ENCODE peak calls at places on chromosomes 12 and 14, in ten cellular contexts. One of them, this sample, is unnamed.

GRCh38 chr14:36773558-36773957 is 111.9 kb downstream of the PAX9 start:
- DNase-seq in CD8-positive, alpha-beta T cell: no peak
- DNase-seq in astrocyte of the spinal cord: peak
- DNase-seq in fibroblast of lung: no peak
- DNase-seq in adrenal gland: no peak
- DNase-seq in tibial nerve: no peak
- DNase-seq in WERI-Rb-1: no peak
- DNase-seq in GM06990: no peak
- DNase-seq in fibroblast of pulmonary artery: peak
- DNase-seq in BJ: no peak
- DNase-seq in this sample: no peak

GRCh38 chr12:1362143-1362542 is 232.2 kb downstream of the FBXL14 start:
- DNase-seq in GM06990: no peak
- DNase-seq in astrocyte of the spinal cord: no peak
- DNase-seq in CD8-positive, alpha-beta T cell: no peak
- DNase-seq in adrenal gland: no peak
- DNase-seq in fibroblast of lung: no peak
- DNase-seq in BJ: no peak
- DNase-seq in tibial nerve: no peak
- DNase-seq in WERI-Rb-1: no peak
- DNase-seq in fibroblast of pulmonary artery: no peak
- DNase-seq in this sample: no peak

GRCh38 chr14:56199095-56199975 is 81.1 kb downstream of the PELI2 start:
- DNase-seq in fibroblast of lung: peak
- DNase-seq in fibroblast of pulmonary artery: peak
- DNase-seq in adrenal gland: peak
- DNase-seq in GM06990: peak
- DNase-seq in WERI-Rb-1: no peak
- DNase-seq in astrocyte of the spinal cord: peak
- DNase-seq in CD8-positive, alpha-beta T cell: no peak
- DNase-seq in BJ: peak
- DNase-seq in tibial nerve: peak
- DNase-seq in this sample: peak

GRCh38 chr12:113581342-113581741 is 109.7 kb upstream of the LHX5 start:
- DNase-seq in fibroblast of pulmonary artery: no peak
- DNase-seq in tibial nerve: no peak
- DNase-seq in adrenal gland: no peak
- DNase-seq in WERI-Rb-1: no peak
- DNase-seq in GM06990: no peak
- DNase-seq in astrocyte of the spinal cord: no peak
- DNase-seq in CD8-positive, alpha-beta T cell: no peak
- DNase-seq in BJ: no peak
- DNase-seq in fibroblast of lung: no peak
- DNase-seq in this sample: no peak

GRCh38 chr14:76752744-76753143 is 8.5 kb upstream of the VASH1 start:
- DNase-seq in astrocyte of the spinal cord: no peak
- DNase-seq in fibroblast of lung: no peak
- DNase-seq in tibial nerve: no peak
- DNase-seq in adrenal gland: no peak
- DNase-seq in WERI-Rb-1: no peak
- DNase-seq in GM06990: no peak
- DNase-seq in CD8-positive, alpha-beta T cell: no peak
- DNase-seq in BJ: no peak
- DNase-seq in fibroblast of pulmonary artery: no peak
- DNase-seq in this sample: no peak

GRCh38 chr12:90575995-90576394 is 379.0 kb downstream of the CCER1 start:
- DNase-seq in astrocyte of the spinal cord: no peak
- DNase-seq in fibroblast of lung: no peak
- DNase-seq in GM06990: no peak
- DNase-seq in tibial nerve: no peak
- DNase-seq in WERI-Rb-1: no peak
- DNase-seq in BJ: no peak
- DNase-seq in fibroblast of pulmonary artery: no peak
- DNase-seq in CD8-positive, alpha-beta T cell: no peak
- DNase-seq in adrenal gland: no peak
- DNase-seq in this sample: no peak

GRCh38 chr12:106918746-106919145 is 37.0 kb upstream of the TMEM263 start:
- DNase-seq in adrenal gland: no peak
- DNase-seq in CD8-positive, alpha-beta T cell: no peak
- DNase-seq in astrocyte of the spinal cord: peak
- DNase-seq in BJ: no peak
- DNase-seq in WERI-Rb-1: peak
- DNase-seq in GM06990: no peak
- DNase-seq in fibroblast of pulmonary artery: peak
- DNase-seq in tibial nerve: no peak
- DNase-seq in fibroblast of lung: peak
- DNase-seq in this sample: no peak

GRCh38 chr12:51362307-51362706 is 15.8 kb upstream of the CELA1 start:
- DNase-seq in GM06990: no peak
- DNase-seq in fibroblast of pulmonary artery: no peak
- DNase-seq in CD8-positive, alpha-beta T cell: no peak
- DNase-seq in BJ: no peak
- DNase-seq in fibroblast of lung: no peak
- DNase-seq in tibial nerve: no peak
- DNase-seq in WERI-Rb-1: no peak
- DNase-seq in adrenal gland: no peak
- DNase-seq in astrocyte of the spinal cord: no peak
- DNase-seq in this sample: no peak

GRCh38 chr12:115013668-115014072 is 329.7 kb upstream of the TBX3 start:
- DNase-seq in fibroblast of lung: no peak
- DNase-seq in GM06990: no peak
- DNase-seq in WERI-Rb-1: no peak
- DNase-seq in tibial nerve: no peak
- DNase-seq in CD8-positive, alpha-beta T cell: no peak
- DNase-seq in astrocyte of the spinal cord: no peak
- DNase-seq in BJ: no peak
- DNase-seq in adrenal gland: no peak
- DNase-seq in fibroblast of pulmonary artery: no peak
- DNase-seq in this sample: no peak

GRCh38 chr12:118190266-118190665 is 54.3 kb downstream of the PEBP1 start:
- DNase-seq in fibroblast of pulmonary artery: peak
- DNase-seq in fibroblast of lung: peak
- DNase-seq in GM06990: no peak
- DNase-seq in adrenal gland: no peak
- DNase-seq in CD8-positive, alpha-beta T cell: no peak
- DNase-seq in WERI-Rb-1: no peak
- DNase-seq in tibial nerve: no peak
- DNase-seq in BJ: no peak
- DNase-seq in astrocyte of the spinal cord: peak
- DNase-seq in this sample: no peak
- H3K4me3 ChIP-seq in fibroblast of pulmonary artery: peak
- H3K4me3 ChIP-seq in fibroblast of lung: peak
- H3K4me3 ChIP-seq in GM06990: no peak
- H3K4me3 ChIP-seq in adrenal gland: no peak
- H3K4me3 ChIP-seq in CD8-positive, alpha-beta T cell: no peak
- H3K4me3 ChIP-seq in WERI-Rb-1: peak
- H3K4me3 ChIP-seq in tibial nerve: peak
- H3K4me3 ChIP-seq in BJ: peak
- H3K4me3 ChIP-seq in astrocyte of the spinal cord: peak
- H3K4me3 ChIP-seq in this sample: no peak

GRCh38 chr14:65431245-65431644 is 18.7 kb downstream of the FUT8 start:
- DNase-seq in tibial nerve: no peak
- DNase-seq in adrenal gland: no peak
- DNase-seq in CD8-positive, alpha-beta T cell: no peak
- DNase-seq in fibroblast of lung: no peak
- DNase-seq in fibroblast of pulmonary artery: no peak
- DNase-seq in astrocyte of the spinal cord: no peak
- DNase-seq in BJ: no peak
- DNase-seq in GM06990: no peak
- DNase-seq in WERI-Rb-1: no peak
- DNase-seq in this sample: no peak
- TF ChIP-seq CTCF in tibial nerve: no peak
- TF ChIP-seq CTCF in adrenal gland: no peak
- TF ChIP-seq CTCF in CD8-positive, alpha-beta T cell: no peak
- TF ChIP-seq CTCF in fibroblast of lung: no peak
- TF ChIP-seq CTCF in fibroblast of pulmonary artery: no peak
- TF ChIP-seq CTCF in astrocyte of the spinal cord: no peak
- TF ChIP-seq CTCF in BJ: no peak
- TF ChIP-seq CTCF in GM06990: no peak
- TF ChIP-seq CTCF in WERI-Rb-1: no peak
- TF ChIP-seq CTCF in this sample: no peak

GRCh38 chr14:101965796-101966718 is 1.7 kb downstream of the DYNC1H1 start:
- DNase-seq in BJ: no peak
- DNase-seq in astrocyte of the spinal cord: peak
- DNase-seq in fibroblast of lung: no peak
- DNase-seq in tibial nerve: no peak
- DNase-seq in WERI-Rb-1: no peak
- DNase-seq in adrenal gland: no peak
- DNase-seq in fibroblast of pulmonary artery: no peak
- DNase-seq in GM06990: no peak
- DNase-seq in CD8-positive, alpha-beta T cell: no peak
- DNase-seq in this sample: no peak
- H3K4me3 ChIP-seq in BJ: peak
- H3K4me3 ChIP-seq in astrocyte of the spinal cord: peak
- H3K4me3 ChIP-seq in fibroblast of lung: peak
- H3K4me3 ChIP-seq in tibial nerve: peak
- H3K4me3 ChIP-seq in WERI-Rb-1: peak
- H3K4me3 ChIP-seq in adrenal gland: peak
- H3K4me3 ChIP-seq in fibroblast of pulmonary artery: peak
- H3K4me3 ChIP-seq in GM06990: peak
- H3K4me3 ChIP-seq in CD8-positive, alpha-beta T cell: peak
- H3K4me3 ChIP-seq in this sample: peak

DNA sequence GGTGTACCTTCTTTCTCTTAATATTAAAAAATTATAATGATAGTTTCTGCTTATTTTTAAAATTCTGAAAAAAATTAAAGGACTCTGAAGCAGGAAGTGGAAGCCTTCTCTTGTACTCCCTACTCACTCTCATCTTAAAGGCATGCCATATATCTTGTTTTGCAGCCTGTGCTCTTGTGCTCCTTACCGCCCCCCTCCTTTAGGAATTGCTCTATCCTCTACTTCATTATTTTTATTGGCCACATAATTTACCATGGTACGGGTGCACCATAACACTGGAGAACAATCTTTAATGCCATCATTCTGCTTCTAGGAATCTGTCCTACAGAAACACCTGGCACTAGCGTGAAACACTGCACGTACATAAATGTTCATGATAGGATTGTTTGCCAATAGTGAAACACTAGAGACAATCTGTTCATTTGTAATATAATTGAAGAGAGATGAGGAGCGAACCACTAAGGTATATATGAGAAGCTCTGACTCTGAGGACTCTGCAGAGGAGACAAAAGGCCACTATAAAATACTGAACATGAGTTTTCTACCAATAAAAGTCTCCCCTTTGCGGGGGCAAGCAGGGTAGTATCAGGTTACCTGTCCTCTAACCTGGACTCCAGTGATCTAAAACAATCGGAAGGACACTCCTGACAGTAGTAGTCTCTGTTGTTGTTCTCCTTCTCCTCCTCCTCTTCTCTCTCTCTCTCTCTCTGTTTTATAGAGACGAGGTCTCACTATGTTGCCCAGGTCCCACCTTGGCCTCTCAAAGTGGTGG is 6.3 kb upstream of the NYNRIN start:
- DNase-seq in fibroblast of pulmonary artery: peak
- DNase-seq in CD8-positive, alpha-beta T cell: no peak
- DNase-seq in WERI-Rb-1: no peak
- DNase-seq in tibial nerve: no peak
- DNase-seq in adrenal gland: no peak
- DNase-seq in astrocyte of the spinal cord: peak
- DNase-seq in GM06990: no peak
- DNase-seq in fibroblast of lung: peak
- DNase-seq in BJ: no peak
- DNase-seq in this sample: peak
- TF ChIP-seq CTCF in fibroblast of pulmonary artery: peak
- TF ChIP-seq CTCF in CD8-positive, alpha-beta T cell: no peak
- TF ChIP-seq CTCF in WERI-Rb-1: no peak
- TF ChIP-seq CTCF in tibial nerve: no peak
- TF ChIP-seq CTCF in adrenal gland: no peak
- TF ChIP-seq CTCF in astrocyte of the spinal cord: peak
- TF ChIP-seq CTCF in GM06990: no peak
- TF ChIP-seq CTCF in fibroblast of lung: peak
- TF ChIP-seq CTCF in BJ: peak
- TF ChIP-seq CTCF in this sample: peak

DNA sequence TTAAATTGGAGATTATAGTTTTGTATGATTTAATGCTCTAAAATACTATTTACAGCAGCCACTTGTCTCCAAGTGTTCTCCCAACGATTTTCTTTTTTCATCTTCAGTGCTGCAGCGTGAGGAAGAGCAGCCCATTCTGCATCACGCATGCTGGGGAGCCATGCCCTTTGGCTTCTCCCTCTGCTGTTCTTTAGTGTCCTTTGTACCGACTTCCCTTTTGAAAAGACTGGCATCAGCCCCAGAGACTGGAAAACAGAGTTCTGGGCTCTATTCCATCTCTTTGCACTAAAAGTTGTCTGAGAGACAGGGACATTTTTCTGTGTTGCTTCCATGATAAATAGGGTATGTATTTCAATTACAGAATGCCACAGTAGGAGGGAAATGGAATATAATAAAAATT is 105.1 kb downstream of the RERG start:
- DNase-seq in CD8-positive, alpha-beta T cell: no peak
- DNase-seq in GM06990: no peak
- DNase-seq in BJ: no peak
- DNase-seq in WERI-Rb-1: no peak
- DNase-seq in adrenal gland: peak
- DNase-seq in tibial nerve: no peak
- DNase-seq in fibroblast of pulmonary artery: no peak
- DNase-seq in astrocyte of the spinal cord: peak
- DNase-seq in fibroblast of lung: peak
- DNase-seq in this sample: no peak
- H3K4me3 ChIP-seq in CD8-positive, alpha-beta T cell: no peak
- H3K4me3 ChIP-seq in GM06990: no peak
- H3K4me3 ChIP-seq in BJ: no peak
- H3K4me3 ChIP-seq in WERI-Rb-1: no peak
- H3K4me3 ChIP-seq in adrenal gland: no peak
- H3K4me3 ChIP-seq in tibial nerve: no peak
- H3K4me3 ChIP-seq in fibroblast of pulmonary artery: no peak
- H3K4me3 ChIP-seq in astrocyte of the spinal cord: no peak
- H3K4me3 ChIP-seq in fibroblast of lung: no peak
- H3K4me3 ChIP-seq in this sample: no peak

GRCh38 chr12:89421093-89421835 is 69.0 kb upstream of the DUSP6 start:
- DNase-seq in WERI-Rb-1: peak
- DNase-seq in adrenal gland: no peak
- DNase-seq in fibroblast of lung: no peak
- DNase-seq in tibial nerve: no peak
- DNase-seq in CD8-positive, alpha-beta T cell: no peak
- DNase-seq in astrocyte of the spinal cord: no peak
- DNase-seq in BJ: no peak
- DNase-seq in fibroblast of pulmonary artery: no peak
- DNase-seq in GM06990: no peak
- DNase-seq in this sample: no peak
- TF ChIP-seq CTCF in WERI-Rb-1: peak
- TF ChIP-seq CTCF in adrenal gland: no peak
- TF ChIP-seq CTCF in fibroblast of lung: peak
- TF ChIP-seq CTCF in tibial nerve: no peak
- TF ChIP-seq CTCF in CD8-positive, alpha-beta T cell: no peak
- TF ChIP-seq CTCF in astrocyte of the spinal cord: peak
- TF ChIP-seq CTCF in BJ: no peak
- TF ChIP-seq CTCF in fibroblast of pulmonary artery: no peak
- TF ChIP-seq CTCF in GM06990: no peak
- TF ChIP-seq CTCF in this sample: no peak

This sample was measured in LNCaP clone FGC.